ENCODE peak calls at places on chromosomes 3 and 15, in six cellular contexts. S is K562; G is naive thymus-derived CD8-positive, alpha-beta T cell; Y is omental fat pad; J is left lung; E is psoas muscle. D is an unnamed sample.

GRCh38 chr3:133944181-133944580 is 48.5 kb upstream of the RAB6B start:
- ATAC-seq in J (peak), Y (no peak), G (no peak), S (no peak), E (no peak), D (peak)

GRCh38 chr3:127524300-127524896 is 66.1 kb downstream of the TPRA1 start:
- ATAC-seq in E (no peak), S (no peak), G (no peak), J (no peak), Y (no peak), D (no peak)

GRCh38 chr15:90592144-90592887 is 62.6 kb downstream of the CRTC3 start:
- ATAC-seq in G (no peak), E (no peak), S (no peak), Y (peak), J (peak), D (peak)

GRCh38 chr3:13106308-13106970 is 33.2 kb upstream of the IQSEC1 start:
- ATAC-seq in S (no peak), G (no peak), E (no peak), J (peak), Y (no peak), D (no peak)

GRCh38 chr15:74417230-74417629 is 16.5 kb downstream of the SEMA7A start:
- ATAC-seq in E (no peak), J (no peak), G (no peak), Y (no peak), S (no peak), D (no peak)

GRCh38 chr3:2921903-2922302 is 188.3 kb downstream of the IL5RA start:
- ATAC-seq in E (no peak), J (peak), Y (peak), G (no peak), S (no peak), D (no peak)

GRCh38 chr3:71262368-71263265 is 320.9 kb downstream of the FOXP1 start:
- ATAC-seq in E (no peak), Y (no peak), J (peak), S (peak), G (no peak), D (no peak)

GRCh38 chr15:99210334-99210733 is 39.0 kb downstream of the TTC23 start:
- ATAC-seq in Y (no peak), G (no peak), J (no peak), S (no peak), E (no peak), D (no peak)

GRCh38 chr15:88284441-88285106 is 28.0 kb upstream of the NTRK3 start:
- ATAC-seq in E (no peak), J (no peak), G (no peak), Y (no peak), S (no peak), D (no peak)

GRCh38 chr3:19961960-19962359 is 15.1 kb downstream of the RAB5A start:
- ATAC-seq in E (peak), J (no peak), Y (no peak), S (peak), G (no peak), D (no peak)

GRCh38 chr3:188904670-188905069 is 267.1 kb upstream of the TPRG1 start:
- ATAC-seq in J (no peak), S (no peak), E (no peak), Y (no peak), G (no peak), D (no peak)

GRCh38 chr3:180048108-180048507 is 11.4 kb upstream of the PEX5L start:
- ATAC-seq in G (no peak), E (no peak), S (no peak), Y (no peak), J (no peak), D (no peak)

GRCh38 chr3:158846803-158847465 is 45.1 kb downstream of the MFSD1 start:
- ATAC-seq in S (no peak), J (no peak), Y (no peak), E (no peak), G (no peak), D (peak)

GRCh38 chr15:85125056-85125661 is 143.5 kb downstream of the PDE8A start:
- ATAC-seq in E (no peak), Y (peak), J (peak), G (no peak), S (no peak), D (peak)

GRCh38 chr3:50654196-50654595 is 20.5 kb upstream of the DOCK3 start:
- ATAC-seq in G (no peak), S (no peak), Y (no peak), J (no peak), E (no peak), D (no peak)

GRCh38 chr15:81809543-81809942 is 236.3 kb downstream of the MEX3B start:
- ATAC-seq in S (peak), J (peak), E (no peak), G (no peak), Y (no peak), D (no peak)

GRCh38 chr3:182937293-182938051 is 42.9 kb downstream of the DCUN1D1 start:
- ATAC-seq in Y (no peak), G (no peak), J (no peak), E (no peak), S (peak), D (no peak)

GRCh38 chr3:86282106-86282787 is 708.7 kb downstream of the VGLL3 start:
- ATAC-seq in S (no peak), E (no peak), G (no peak), Y (no peak), J (no peak), D (no peak)

GRCh38 chr15:69300129-69300588 is 1.4 kb downstream of the PAQR5 start:
- ATAC-seq in Y (no peak), G (no peak), J (peak), S (no peak), E (no peak), D (no peak)

GRCh38 chr15:37981781-37982180 is 47.3 kb downstream of the TMCO5A start:
- ATAC-seq in E (no peak), Y (no peak), J (peak), S (peak), G (no peak), D (peak)

GRCh38 chr3:13004376-13004775 is 68.9 kb downstream of the IQSEC1 start:
- ATAC-seq in S (peak), E (no peak), Y (no peak), G (no peak), J (peak), D (no peak)

GRCh38 chr15:83011271-83012037 is at the start of gene C15orf40:
- ATAC-seq in Y (peak), G (peak), E (peak), J (peak), S (peak), D (peak)

GRCh38 chr15:100711479-100712130 is 109.2 kb downstream of the ASB7 start:
- ATAC-seq in S (no peak), Y (no peak), G (no peak), E (no peak), J (no peak), D (no peak)

GRCh38 chr3:188728371-188728896 is 443.3 kb upstream of the TPRG1 start:
- ATAC-seq in E (no peak), S (no peak), J (no peak), Y (no peak), G (no peak), D (no peak)

GRCh38 chr3:65330072-65330471 is 642.3 kb upstream of the ADAMTS9 start:
- ATAC-seq in S (no peak), E (no peak), Y (no peak), J (no peak), G (no peak), D (no peak)

GRCh38 chr3:120688121-120688520 is 6.1 kb upstream of the HGD start:
- ATAC-seq in G (no peak), Y (no peak), S (no peak), J (peak), E (no peak), D (peak)

GRCh38 chr3:48268381-48268935 is 27.6 kb downstream of the ZNF589 start:
- ATAC-seq in S (no peak), J (peak), Y (peak), E (no peak), G (peak), D (no peak)

GRCh38 chr15:23690450-23690852 is 3.3 kb upstream of the NDN start:
- ATAC-seq in S (peak), Y (peak), G (no peak), E (peak), J (peak), D (peak)

GRCh38 chr3:124558898-124559649 is 171.2 kb upstream of the UMPS start:
- ATAC-seq in J (peak), G (no peak), Y (peak), E (peak), S (peak), D (peak)

D was measured in SK-N-SH treated with all-trans-retinoic acid at 6 μM for 48 hours.